ENCODE peak calls at places on chromosome 15, in five cellular contexts. T, L, H, C and Y are unnamed samples.
A peak's percentile ranks its signal among the peaks of the same experiment; 100 is the strongest.

GRCh38 chr15:48532938-48533337 is 112.6 kb downstream of the FBN1 start:
- DNase-seq in C (no peak), L (no peak), H (no peak), T (no peak), Y (no peak)

GRCh38 chr15:61099030-61099800 is 129.9 kb downstream of the RORA start:
- DNase-seq in H (peak; percentile 35), C (no peak), L (no peak), T (no peak), Y (no peak)

GRCh38 chr15:32941823-32942222 is 224.0 kb downstream of the GREM1 start:
- DNase-seq in C (no peak), L (no peak), T (no peak), H (no peak), Y (no peak)

GRCh38 chr15:66170042-66170441 is 83.5 kb downstream of the MEGF11 start:
- DNase-seq in L (no peak), H (no peak), C (no peak), T (no peak), Y (no peak)

GRCh38 chr15:98743177-98743576 is 94.8 kb downstream of the IGF1R start:
- DNase-seq in T (no peak), H (no peak), L (no peak), C (no peak), Y (no peak)

GRCh38 chr15:79595271-79595670 is 163.1 kb downstream of the MINAR1 start:
- DNase-seq in T (no peak), C (no peak), H (no peak), L (no peak), Y (no peak)

GRCh38 chr15:73927476-73928240 is 1.4 kb downstream of the LOXL1 start:
- DNase-seq in H (peak; percentile 51), C (peak; percentile 45), L (peak; percentile 15), T (peak; percentile 82), Y (peak; percentile 82)

GRCh38 chr15:36590838-36591237 is 11.4 kb downstream of the CDIN1 start:
- DNase-seq in H (peak; percentile 96), L (no peak), C (no peak), T (no peak), Y (no peak)

GRCh38 chr15:52097176-52097575 is 15.4 kb downstream of the BCL2L10 start:
- DNase-seq in T (no peak), C (peak; percentile 71), L (no peak), H (no peak), Y (no peak)

GRCh38 chr15:81558056-81558455 is 184.0 kb upstream of the TMC3 start:
- DNase-seq in C (no peak), T (no peak), L (no peak), H (no peak), Y (no peak)

GRCh38 chr15:41878355-41878699 is 15.5 kb downstream of the SPTBN5 start:
- DNase-seq in H (no peak), C (no peak), L (no peak), T (peak; percentile 54), Y (no peak)

GRCh38 chr15:65805019-65805738 is 13.1 kb upstream of the DENND4A start:
- DNase-seq in T (no peak), H (no peak), C (peak; percentile 25), L (no peak), Y (no peak)

GRCh38 chr15:99085413-99086326 is 19.2 kb upstream of the SYNM start:
- DNase-seq in C (no peak), L (no peak), H (peak; percentile 91), T (no peak), Y (no peak)

GRCh38 chr15:66497502-66498455 is at the start of gene SNAPC5:
- DNase-seq in L (peak; percentile 85), C (peak; percentile 96), T (peak; percentile 99), H (peak; percentile 91), Y (peak; percentile 95)

GRCh38 chr15:34890424-34890823 is 79.1 kb downstream of the AQR start:
- DNase-seq in T (no peak), C (no peak), H (peak; percentile 52), L (no peak), Y (no peak)

GRCh38 chr15:73617310-73617709 is 15.9 kb downstream of the NPTN start:
- DNase-seq in H (no peak), C (no peak), T (no peak), L (no peak), Y (no peak)

GRCh38 chr15:59222106-59222505 is 15.5 kb downstream of the LDHAL6B start:
- DNase-seq in L (no peak), C (no peak), T (no peak), H (peak; percentile 83), Y (no peak)

GRCh38 chr15:76588811-76589747 is 252.5 kb downstream of the ISL2 start:
- DNase-seq in T (no peak), L (no peak), C (no peak), H (no peak), Y (peak; percentile 14)

GRCh38 chr15:47333758-47334157 is 383.5 kb upstream of the SEMA6D start:
- DNase-seq in C (no peak), T (no peak), H (peak; percentile 4), L (no peak), Y (peak; percentile 8)

GRCh38 chr15:44188810-44189209 is 6.3 kb downstream of the FRMD5 start:
- DNase-seq in H (no peak), C (no peak), L (no peak), T (no peak), Y (no peak)

GRCh38 chr15:39153718-39154117 is 427.2 kb upstream of the THBS1 start:
- DNase-seq in L (no peak), H (peak; percentile 15), C (no peak), T (no peak), Y (no peak)

GRCh38 chr15:74489518-74490338 is 28.8 kb upstream of the UBL7 start:
- DNase-seq in L (peak; percentile 48), T (peak; percentile 46), H (peak; percentile 49), C (peak; percentile 44), Y (peak; percentile 66)

GRCh38 chr15:73750951-73751350 is 2.2 kb downstream of the INSYN1 start:
- DNase-seq in C (no peak), L (no peak), T (no peak), H (no peak), Y (no peak)

GRCh38 chr15:87661481-87661880 is 595.1 kb downstream of the NTRK3 start:
- DNase-seq in L (no peak), H (no peak), C (no peak), T (no peak), Y (no peak)

GRCh38 chr15:64865998-64866520 is 24.3 kb downstream of the PLEKHO2 start:
- DNase-seq in T (no peak), L (no peak), H (peak; percentile 98), C (no peak), Y (no peak)

GRCh38 chr15:71349736-71350515 is 234.7 kb downstream of the THSD4 start:
- DNase-seq in T (no peak), L (no peak), H (no peak), C (no peak), Y (no peak)

GRCh38 chr15:74220475-74221248 is 15.5 kb upstream of the CCDC33 start:
- DNase-seq in T (no peak), H (no peak), C (no peak), L (no peak), Y (no peak)

GRCh38 chr15:42108189-42108588 is 13.8 kb upstream of the PLA2G4D start:
- DNase-seq in H (no peak), C (no peak), T (no peak), L (no peak), Y (no peak)

GRCh38 chr15:91562698-91563097 is 290.8 kb upstream of the SLCO3A1 start:
- DNase-seq in L (no peak), C (no peak), H (no peak), T (no peak), Y (no peak)

GRCh38 chr15:83612226-83612625 is 41.7 kb upstream of the ADAMTSL3 start:
- DNase-seq in C (no peak), H (no peak), L (no peak), T (no peak), Y (no peak)
- H3K4me1 ChIP-seq in C (no peaks in the 10 kb centered on the region), H (no peaks in the 10 kb centered on the region), L (no peaks in the 10 kb centered on the region), T (no peaks in the 10 kb centered on the region), Y (no peaks in the 10 kb centered on the region)

DNA sequence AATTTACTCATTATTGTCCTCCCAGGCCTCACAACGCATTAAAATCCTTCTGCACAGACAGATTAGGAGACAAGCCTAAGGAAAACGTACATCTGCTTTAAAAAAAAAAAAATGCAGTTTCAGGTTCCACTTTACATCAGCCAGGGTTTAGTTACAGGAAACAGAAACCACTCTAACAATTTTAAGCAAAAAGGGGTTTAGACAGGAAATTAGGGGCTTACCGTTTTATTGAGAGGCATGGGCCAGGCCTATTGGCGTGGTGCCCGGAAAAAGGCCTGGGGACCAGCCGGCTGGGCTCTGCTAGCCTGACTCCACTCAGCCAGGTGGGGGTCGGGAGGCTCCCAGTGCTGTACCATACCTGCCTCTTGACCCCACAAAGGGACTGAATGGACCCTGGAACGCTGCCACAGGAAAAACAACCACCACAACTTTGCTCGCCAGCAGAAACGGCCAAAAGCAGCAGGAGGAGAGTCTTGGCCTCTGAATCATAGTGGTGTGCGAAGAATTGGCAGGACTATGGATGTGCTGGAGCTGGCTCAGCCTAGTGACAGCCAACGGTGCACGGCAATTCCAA is 124.3 kb downstream of the CHSY1 start:
- DNase-seq in L (peak; percentile 15), T (peak; percentile 68), C (peak; percentile 94), H (peak; percentile 98), Y (no peak)
- H3K4me3 ChIP-seq in L (no peak overlapping the region), T (no peak overlapping the region), C (no peak overlapping the region), H (no peak overlapping the region), Y (no peak overlapping the region)

DNA sequence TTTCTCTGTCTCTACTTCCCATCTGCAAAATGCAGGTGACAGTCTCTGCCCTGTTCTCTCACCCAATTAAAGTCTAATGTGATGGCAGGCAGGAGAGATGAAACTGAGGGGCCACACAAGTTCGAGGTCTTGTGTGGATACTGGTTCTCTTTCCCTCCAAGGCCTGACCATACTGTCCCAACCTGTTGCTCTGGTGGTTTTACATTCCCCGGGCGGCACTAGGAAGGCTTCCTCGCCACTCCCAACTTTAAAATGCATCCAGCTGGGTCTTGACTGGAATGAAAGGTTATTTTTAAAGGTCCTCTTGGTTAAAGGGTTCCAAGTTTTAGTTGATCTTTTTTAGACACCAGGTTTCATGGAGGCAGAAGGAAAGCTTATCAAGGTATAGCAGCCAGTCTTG is 37.2 kb downstream of the WHAMM start:
- DNase-seq in L (no peak), C (no peak), H (no peak), T (no peak), Y (no peak)
- H3K4me1 ChIP-seq in L (peaks cover 3% of the 10 kb centered on the region), C (no peaks in the 10 kb centered on the region), H (peaks cover 6% of the 10 kb centered on the region), T (peaks cover 10% of the 10 kb centered on the region), Y (no peaks in the 10 kb centered on the region)

DNA sequence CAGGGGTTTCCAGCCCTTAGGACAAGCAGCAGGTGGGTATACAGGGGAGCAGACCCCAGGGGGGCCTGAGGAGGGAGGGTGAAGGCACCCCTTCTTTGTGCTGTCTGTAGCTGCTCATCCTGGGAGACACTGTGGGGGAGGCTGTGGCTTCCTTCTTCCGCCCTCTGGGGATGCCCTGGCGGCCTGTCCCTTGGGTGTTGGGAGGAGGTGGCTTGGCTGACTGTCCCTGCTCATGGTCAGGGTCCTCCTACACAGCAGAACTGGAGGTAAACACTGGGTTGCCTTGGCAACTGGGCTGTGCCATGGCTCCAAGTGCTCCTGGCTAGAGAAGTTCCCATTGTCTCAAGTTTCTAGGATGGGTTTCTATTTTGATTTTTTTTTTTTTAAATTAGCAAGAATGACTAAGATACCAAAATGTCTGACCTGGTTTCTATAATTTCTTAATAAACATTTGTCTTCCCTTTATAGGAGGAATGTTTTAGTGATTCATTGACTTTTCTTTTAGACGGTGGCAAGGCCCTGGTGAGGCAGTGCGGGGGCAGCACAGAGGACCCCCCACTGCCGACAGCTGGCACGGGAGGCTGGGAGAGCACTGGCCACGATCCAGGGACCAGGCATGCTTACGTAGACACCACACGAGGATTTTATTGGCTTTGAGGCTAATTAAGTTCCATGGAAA is 12.4 kb downstream of the KLF13 start:
- DNase-seq in L (no peak), C (peak; percentile 38), H (peak; percentile 79), T (no peak), Y (no peak)
- H3K4me3 ChIP-seq in L (no peak overlapping the region), C (no peak overlapping the region), H (no peak overlapping the region), T (no peak overlapping the region), Y (no peak overlapping the region)

GRCh38 chr15:85595804-85596536 is 198.8 kb downstream of the KLHL25 start:
- DNase-seq in H (peak; percentile 49), T (no peak), L (no peak), C (no peak), Y (no peak)
- H3K4me1 ChIP-seq in H (peaks cover 3% of the 10 kb centered on the region), T (peaks cover 10% of the 10 kb centered on the region), L (no peaks in the 10 kb centered on the region), C (peaks cover 22% of the 10 kb centered on the region), Y (peaks cover 10% of the 10 kb centered on the region)